ENCODE peak calls at places on chromosomes 1 and 21, in four cellular contexts. Y, N, G and M are unnamed samples.

GRCh38 chr1:157116735-157117103 is 17.1 kb upstream of the ETV3L start:
- DNase-seq in Y (no peak), N (no peak), G (no peak), M (no peak)

GRCh38 chr1:44725309-44725698 is 5.7 kb downstream of the RNU5D-1 start:
- DNase-seq in Y (no peak), N (no peak), G (no peak), M (no peak)

GRCh38 chr1:107081102-107081501 is 24.6 kb downstream of the PRMT6 start:
- DNase-seq in Y (no peak), N (no peak), G (no peak), M (no peak)

GRCh38 chr1:8813016-8813763 is 4.2 kb downstream of the RERE start:
- DNase-seq in Y (no peak), N (no peak), G (no peak), M (no peak)

GRCh38 chr1:35049116-35049515 is 17.4 kb upstream of the ZMYM6 start:
- DNase-seq in Y (no peak), N (no peak), G (no peak), M (no peak)

GRCh38 chr1:1703796-1704195 is 11.2 kb upstream of the SLC35E2B start:
- DNase-seq in Y (no peak), N (no peak), G (no peak), M (no peak)

GRCh38 chr1:168287237-168287664 is 6.6 kb downstream of the TBX19 start:
- DNase-seq in Y (peak; percentile 31), N (no peak), G (no peak), M (no peak)

GRCh38 chr1:31905093-31905509 is 33.1 kb downstream of the PTP4A2 start:
- DNase-seq in Y (no peak), N (no peak), G (no peak), M (no peak)

GRCh38 chr21:23936224-23936623 is 1671.1 kb downstream of the MRPL39 start:
- DNase-seq in Y (peak; percentile 11), N (no peak), G (no peak), M (peak; percentile 18)

GRCh38 chr1:39567302-39567701 is 9.3 kb downstream of the PABPC4 start:
- DNase-seq in Y (no peak), N (no peak), G (no peak), M (no peak)

GRCh38 chr21:38712076-38712475 is 93.7 kb upstream of the ETS2 start:
- DNase-seq in Y (no peak), N (no peak), G (peak; percentile 62), M (peak; percentile 28)

GRCh38 chr21:37871121-37871862 is 45.0 kb downstream of the KCNJ6 start:
- DNase-seq in Y (no peak), N (no peak), G (no peak), M (no peak)

GRCh38 chr1:93666613-93667384 is 14.8 kb downstream of the BCAR3 start:
- DNase-seq in Y (no peak), N (no peak), G (no peak), M (peak; percentile 61)

GRCh38 chr21:37057614-37058013 is 15.3 kb downstream of the PIGP start:
- DNase-seq in Y (no peak), N (no peak), G (no peak), M (no peak)

GRCh38 chr1:8018492-8019228 is 7.4 kb downstream of the ERRFI1 start:
- DNase-seq in Y (no peak), N (no peak), G (no peak), M (no peak)

GRCh38 chr1:89149976-89150375 is 24.1 kb upstream of the GBP2 start:
- DNase-seq in Y (no peak), N (no peak), G (no peak), M (no peak)

GRCh38 chr1:178341218-178341956 is 155.4 kb downstream of the CLEC20A start:
- DNase-seq in Y (no peak), N (no peak), G (no peak), M (peak; percentile 9)

GRCh38 chr1:50793521-50793920 is 166.5 kb downstream of the FAF1 start:
- DNase-seq in Y (no peak), N (no peak), G (no peak), M (no peak)

GRCh38 chr1:25572708-25573590 is 29.5 kb downstream of the LDLRAP1 start:
- DNase-seq in Y (peak; percentile 83), N (no peak), G (no peak), M (peak; percentile 80)

GRCh38 chr1:50279622-50280320 is 143.5 kb downstream of the DMRTA2 start:
- DNase-seq in Y (peak; percentile 34), N (no peak), G (peak; percentile 8), M (peak; percentile 17)

GRCh38 chr1:111441573-111442192 is 7.4 kb downstream of the WDR77 start:
- DNase-seq in Y (peak; percentile 47), N (no peak), G (peak; percentile 46), M (peak; percentile 57)

GRCh38 chr1:31769720-31770390 is 5.7 kb upstream of the ADGRB2 start:
- DNase-seq in Y (no peak), N (no peak), G (no peak), M (no peak)

GRCh38 chr21:25370311-25370744 is 237.0 kb downstream of the MRPL39 start:
- DNase-seq in Y (no peak), N (no peak), G (no peak), M (no peak)
- TF ChIP-seq FOXK2 in Y (no peak), N (no peak), G (no peak), M (no peak)

GRCh38 chr1:101235696-101236545 is 898 bp upstream of the S1PR1 start:
- DNase-seq in Y (no peak), N (peak; percentile 90), G (no peak), M (peak; percentile 47)

GRCh38 chr1:101238041-101238515 is 1.3 kb downstream of the S1PR1 start:
- DNase-seq in Y (no peak), N (no peak), G (no peak), M (no peak)

GRCh38 chr1:101237229-101237837 is 514 bp downstream of the S1PR1 start:
- DNase-seq in Y (no peak), N (peak; percentile 45), G (no peak), M (no peak)

GRCh38 chr1:101235241-101235695 is 1.6 kb upstream of the S1PR1 start:
- DNase-seq in Y (no peak), N (no peak), G (no peak), M (no peak)

GRCh38 chr1:101236546-101237228 is at the start of gene S1PR1:
- DNase-seq in Y (no peak), N (peak; percentile 28), G (no peak), M (peak; percentile 53)
- TF ChIP-seq FOXK2 in Y (no peak), N (no peak), G (no peak), M (no peak)

GRCh38 chr1:119968068-119968492 is 71.8 kb upstream of the ADAM30 start:
- DNase-seq in Y (peak; percentile 68), N (peak; percentile 31), G (peak; percentile 63), M (peak; percentile 74)
- TF ChIP-seq FOXK2 in Y (no peak), N (no peak), G (no peak), M (no peak)

DNA sequence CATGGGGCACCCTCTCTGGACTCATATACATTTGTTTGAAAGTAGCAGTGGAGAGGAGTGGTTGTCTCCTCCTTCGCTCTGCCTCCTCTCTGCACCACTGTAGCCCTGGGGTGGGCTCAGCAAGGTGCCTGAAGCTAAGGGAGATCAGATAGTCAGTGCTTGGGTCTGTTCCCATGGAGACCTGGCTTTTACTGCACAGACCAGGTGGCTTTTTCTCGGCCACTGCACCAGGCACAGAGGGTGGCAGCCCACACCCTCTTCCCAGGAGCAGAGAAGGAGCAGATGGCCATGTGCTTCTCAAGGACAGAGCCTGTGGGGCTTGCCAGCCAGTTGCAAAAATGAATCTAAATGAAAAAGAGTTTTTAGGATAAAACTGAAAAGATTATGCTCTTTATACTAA is 123.4 kb upstream of the KCNK1 start:
- DNase-seq in Y (no peak), N (no peak), G (no peak), M (no peak)
- TF ChIP-seq FOXK2 in Y (no peak), N (no peak), G (no peak), M (no peak)

GRCh38 chr1:45793942-45794604 is 9.3 kb upstream of the MAST2 start:
- DNase-seq in Y (no peak), N (no peak), G (peak; percentile 32), M (no peak)
- TF ChIP-seq FOXK2 in Y (no peak), N (no peak), G (no peak), M (no peak)